ENCODE peak calls at places on chromosomes 6 and 20, in six cellular contexts. N, D, G, J, T and F are unnamed samples.

GRCh38 chr6:108002365-108003221 is 44.6 kb upstream of the SEC63 start:
- DNase-seq in T (no peak), G (peak; percentile 6), N (no peak), D (peak; percentile 18), J (peak; percentile 77), F (no peak)

GRCh38 chr20:23622839-23623343 is 14.9 kb downstream of the CST3 start:
- DNase-seq in T (no peak), D (peak; percentile 95), J (peak; percentile 55), N (no peak), G (peak; percentile 77), F (no peak)

GRCh38 chr6:131281471-131282270 is 146.4 kb downstream of the AKAP7 start:
- DNase-seq in J (peak; percentile 69), D (no peak), T (no peak), N (no peak), G (peak; percentile 17), F (no peak)

GRCh38 chr6:169961772-169962561 is 210.5 kb downstream of the ERMARD start:
- DNase-seq in G (no peak), J (peak; percentile 59), T (no peak), D (no peak), N (peak; percentile 67), F (peak; percentile 81)

GRCh38 chr20:52179331-52180166 is 12.0 kb downstream of the ZFP64 start:
- DNase-seq in N (no peak), G (no peak), D (no peak), T (no peak), J (no peak), F (no peak)

GRCh38 chr6:152330984-152331383 is 306.2 kb downstream of the SYNE1 start:
- DNase-seq in N (no peak), G (no peak), T (no peak), J (no peak), D (no peak), F (no peak)

GRCh38 chr20:31638317-31638716 is 605 bp downstream of the COX4I2 start:
- DNase-seq in D (no peak), T (no peak), N (no peak), G (no peak), J (no peak), F (no peak)

GRCh38 chr6:140708386-140708785 is 1333.9 kb upstream of the CITED2 start:
- DNase-seq in J (no peak), N (no peak), D (no peak), G (no peak), T (no peak), F (no peak)

GRCh38 chr20:14928083-14928482 is 590.7 kb upstream of the FLRT3 start:
- DNase-seq in T (no peak), N (no peak), G (no peak), D (no peak), J (no peak), F (no peak)

GRCh38 chr20:53635189-53635588 is 41.5 kb upstream of the ZNF217 start:
- DNase-seq in N (no peak), D (no peak), G (no peak), J (no peak), T (no peak), F (no peak)

GRCh38 chr6:6697620-6698019 is 109.1 kb downstream of the LY86 start:
- DNase-seq in G (no peak), J (peak; percentile 57), N (no peak), D (no peak), T (no peak), F (no peak)
- H3K4me1 ChIP-seq in G (peaks cover 5% of the 10 kb centered on the region), J (peaks cover 3% of the 10 kb centered on the region), N (peaks cover 37% of the 10 kb centered on the region), D (peaks cover 18% of the 10 kb centered on the region), T (peaks cover 14% of the 10 kb centered on the region), F (peaks cover 82% of the 10 kb centered on the region)

DNA sequence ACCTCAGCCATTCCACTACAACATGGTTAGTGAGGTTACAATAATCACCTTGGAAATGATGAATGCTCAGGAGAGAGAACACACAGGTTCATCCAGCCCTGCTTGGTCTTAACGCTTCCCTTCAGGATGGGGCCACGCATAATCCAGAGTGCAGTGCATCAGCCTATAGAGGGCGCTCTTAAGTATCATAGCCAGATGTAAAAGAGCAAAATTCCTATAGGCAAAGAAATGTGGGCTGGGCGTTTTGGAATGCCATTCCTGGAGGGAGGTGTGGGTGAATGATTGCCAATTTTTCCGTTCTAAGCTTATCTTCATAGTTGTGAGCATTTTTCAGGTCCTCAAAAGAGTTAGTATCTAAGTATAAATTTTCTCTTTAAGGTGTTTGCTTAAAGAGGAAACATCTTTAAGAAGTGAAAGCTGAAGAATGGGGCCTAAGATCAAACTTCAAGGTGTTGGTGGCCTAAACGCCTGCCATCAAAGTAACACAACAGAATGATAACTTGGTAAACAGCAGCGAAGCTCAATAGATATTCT is 1.8 kb downstream of the RIPOR2 start:
- DNase-seq in N (no peak), D (peak; percentile 12), T (no peak), J (peak; percentile 88), G (no peak), F (no peak)
- H3K4me1 ChIP-seq in N (peaks cover 20% of the 10 kb centered on the region), D (no peaks in the 10 kb centered on the region), T (peaks cover 8% of the 10 kb centered on the region), J (peaks cover 3% of the 10 kb centered on the region), G (peaks cover 23% of the 10 kb centered on the region), F (peaks cover 12% of the 10 kb centered on the region)

GRCh38 chr6:335146-335545 is 42.9 kb downstream of the DUSP22 start:
- DNase-seq in T (no peak), D (no peak), J (no peak), N (peak; percentile 50), G (no peak), F (no peak)
- H3K4me1 ChIP-seq in T (peaks cover 5% of the 10 kb centered on the region), D (peaks cover 9% of the 10 kb centered on the region), J (no peaks in the 10 kb centered on the region), N (peaks cover 25% of the 10 kb centered on the region), G (no peaks in the 10 kb centered on the region), F (peaks cover 5% of the 10 kb centered on the region)

DNA sequence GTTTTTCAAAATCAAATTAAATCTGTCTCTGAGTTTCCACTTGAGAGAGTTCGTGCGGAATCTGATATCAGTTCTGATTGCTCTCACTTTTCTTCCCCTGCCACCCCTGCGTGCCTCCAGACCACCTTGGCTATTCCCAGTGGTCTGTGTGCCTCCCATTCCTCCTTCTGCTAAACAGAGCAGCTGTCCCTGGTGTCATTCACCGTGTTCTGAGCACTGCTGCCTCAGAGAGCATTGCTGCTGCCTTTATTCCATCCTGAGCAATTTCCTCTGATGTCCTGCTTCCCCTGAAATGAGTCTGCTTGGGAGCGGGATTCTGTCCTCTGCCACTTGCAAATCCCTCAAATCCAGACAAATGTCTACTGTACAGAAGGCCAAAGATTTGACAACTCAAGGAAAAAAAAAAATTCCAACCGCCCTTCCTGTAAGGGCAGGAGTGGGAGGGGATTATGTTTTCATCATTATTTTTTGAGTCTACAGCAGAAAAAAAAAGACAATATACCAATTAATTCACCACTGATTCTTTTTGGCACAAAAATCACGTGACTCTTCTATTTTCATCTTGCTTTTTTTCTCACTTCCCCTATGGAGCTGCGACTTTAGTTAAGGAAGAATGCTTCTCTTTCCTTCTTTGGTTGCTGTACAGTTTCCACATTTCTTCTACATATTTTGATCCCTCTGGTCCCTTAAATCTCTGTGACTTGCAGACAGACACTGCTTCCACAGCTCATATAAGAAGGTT is 833.0 kb downstream of the EPHA7 start:
- DNase-seq in G (no peak), T (no peak), N (no peak), J (no peak), D (no peak), F (no peak)
- H3K4me1 ChIP-seq in G (no peaks in the 10 kb centered on the region), T (no peaks in the 10 kb centered on the region), N (no peaks in the 10 kb centered on the region), J (no peaks in the 10 kb centered on the region), D (no peaks in the 10 kb centered on the region), F (no peaks in the 10 kb centered on the region)

DNA sequence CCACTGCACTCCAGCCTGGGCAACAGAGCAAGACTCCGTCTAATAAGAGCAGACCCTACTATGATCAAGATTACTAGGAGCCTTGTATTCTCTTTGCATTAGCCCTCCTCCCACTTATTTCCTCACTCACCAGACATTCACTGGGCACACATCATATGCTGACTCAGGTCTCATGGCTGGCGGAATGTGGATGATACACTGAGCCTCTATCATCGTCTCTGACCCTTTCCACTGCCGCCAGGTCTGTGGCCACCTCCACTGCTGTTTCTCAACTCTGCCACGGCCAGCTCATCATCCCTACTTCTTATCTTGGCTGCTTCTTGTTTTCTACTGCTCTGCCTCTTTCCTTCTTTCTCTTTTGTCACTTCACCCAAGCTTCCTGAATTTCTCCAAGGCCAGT is 161.0 kb downstream of the BACH2 start:
- DNase-seq in T (no peak), N (no peak), J (no peak), G (peak; percentile 90), D (no peak), F (no peak)
- H3K4me1 ChIP-seq in T (peaks cover 5% of the 10 kb centered on the region), N (no peaks in the 10 kb centered on the region), J (no peaks in the 10 kb centered on the region), G (peaks cover 11% of the 10 kb centered on the region), D (no peaks in the 10 kb centered on the region), F (peaks cover 20% of the 10 kb centered on the region)

GRCh38 chr20:62814709-62815065 is 2.2 kb upstream of the COL9A3 start:
- DNase-seq in T (no peak), D (no peak), J (no peak), N (no peak), G (no peak), F (no peak)
- H3K4me1 ChIP-seq in T (peaks cover 24% of the 10 kb centered on the region), D (peaks cover 36% of the 10 kb centered on the region), J (peaks cover 2% of the 10 kb centered on the region), N (peaks cover 28% of the 10 kb centered on the region), G (peaks cover 20% of the 10 kb centered on the region), F (peaks cover 51% of the 10 kb centered on the region)

GRCh38 chr6:33505544-33506330 is 51.4 kb downstream of the ZBTB9 start:
- DNase-seq in T (no peak), N (no peak), D (no peak), J (no peak), G (no peak), F (no peak)

GRCh38 chr6:33502486-33502885 is 48.1 kb downstream of the ZBTB9 start:
- DNase-seq in D (no peak), N (no peak), G (no peak), J (no peak), T (no peak), F (no peak)

GRCh38 chr6:33507261-33507660 is 52.9 kb downstream of the ZBTB9 start:
- DNase-seq in G (no peak), T (no peak), D (no peak), N (no peak), J (no peak), F (no peak)

GRCh38 chr6:33508935-33509926 is 54.9 kb downstream of the ZBTB9 start:
- DNase-seq in G (no peak), T (no peak), N (no peak), J (peak; percentile 38), D (no peak), F (no peak)

DNA sequence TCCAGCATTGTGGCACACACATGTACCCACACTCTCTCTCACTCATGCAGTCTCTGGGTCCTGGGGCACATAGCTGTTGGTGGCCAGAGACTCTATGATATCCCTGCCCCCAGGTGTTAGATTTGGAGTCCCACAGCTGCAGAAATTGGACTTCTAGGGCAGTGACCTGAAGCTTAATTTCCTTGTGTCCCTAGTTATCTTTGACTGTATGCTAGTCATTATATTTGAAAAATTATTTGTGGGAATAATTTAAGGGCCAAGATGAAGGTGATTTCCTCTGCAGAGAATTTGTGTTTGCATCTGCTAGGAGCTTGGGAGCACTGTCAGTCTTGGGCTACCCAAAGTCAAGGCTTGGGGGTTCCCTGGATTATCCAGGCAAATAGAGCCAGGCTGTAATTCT is 50.1 kb downstream of the ZBTB9 start:
- DNase-seq in J (no peak), N (no peak), D (no peak), T (no peak), G (no peak), F (no peak)
- H3K4me1 ChIP-seq in J (no peaks in the 10 kb centered on the region), N (peaks cover 4% of the 10 kb centered on the region), D (no peaks in the 10 kb centered on the region), T (no peaks in the 10 kb centered on the region), G (no peaks in the 10 kb centered on the region), F (no peaks in the 10 kb centered on the region)